ENCODE peak calls at places on chromosome 18, in nine cellular contexts. V, Z, X, N, W, K, E, P and T are unnamed samples.

GRCh38 chr18:22194151-22194598 is 24.8 kb downstream of the GATA6 start:
- DNase-seq in X (no peak), W (no peak), V (no peak), E (no peak), K (no peak), Z (no peak), P (no peak), N (no peak), T (no peak)

GRCh38 chr18:50127516-50128229 is 67.3 kb downstream of the MYO5B start:
- DNase-seq in E (no peak), W (no peak), X (no peak), V (no peak), N (no peak), P (peak; percentile 18), Z (no peak), K (no peak), T (no peak)

GRCh38 chr18:3620146-3621119 is 170.5 kb downstream of the TGIF1 start:
- DNase-seq in V (no peak), P (no peak), K (no peak), N (no peak), E (no peak), Z (no peak), X (no peak), W (no peak), T (no peak)

GRCh38 chr18:7000484-7001096 is 117.0 kb downstream of the LAMA1 start:
- DNase-seq in E (no peak), N (no peak), P (no peak), X (no peak), V (no peak), Z (no peak), K (no peak), W (no peak), T (no peak)

GRCh38 chr18:64103979-64104378 is 44.9 kb downstream of the LINC00305 start:
- DNase-seq in X (no peak), P (no peak), K (no peak), V (no peak), Z (no peak), E (no peak), W (no peak), N (no peak), T (no peak)

GRCh38 chr18:78138993-78139496 is 840.6 kb upstream of the SALL3 start:
- DNase-seq in W (no peak), V (no peak), Z (no peak), P (no peak), E (no peak), X (peak; percentile 46), K (no peak), N (no peak), T (no peak)

GRCh38 chr18:48605408-48605845 is 66.6 kb downstream of the CTIF start:
- DNase-seq in N (no peak), P (peak; percentile 43), E (no peak), W (no peak), X (no peak), Z (no peak), K (no peak), V (no peak), T (no peak)

GRCh38 chr18:68172842-68173549 is 541.9 kb downstream of the TMX3 start:
- DNase-seq in Z (no peak), X (no peak), W (no peak), N (no peak), E (no peak), P (no peak), V (no peak), K (no peak), T (no peak)

GRCh38 chr18:49691177-49691608 is 122.1 kb downstream of the ACAA2 start:
- DNase-seq in P (peak; percentile 99), X (no peak), E (peak; percentile 81), Z (no peak), N (no peak), W (no peak), K (no peak), V (no peak), T (no peak)

GRCh38 chr18:57446322-57446721 is 11.1 kb downstream of the ONECUT2 start:
- DNase-seq in K (no peak), X (peak; percentile 43), N (no peak), W (no peak), E (no peak), P (no peak), V (no peak), Z (no peak), T (no peak)

GRCh38 chr18:73839441-73839840 is 308.2 kb downstream of the FBXO15 start:
- DNase-seq in E (no peak), X (no peak), W (no peak), V (no peak), Z (no peak), K (no peak), N (no peak), P (no peak), T (no peak)

GRCh38 chr18:21955757-21956652 is 213.4 kb upstream of the GATA6 start:
- DNase-seq in W (peak; percentile 65), E (no peak), P (peak; percentile 39), Z (peak; percentile 58), N (no peak), X (peak; percentile 62), K (peak; percentile 69), V (peak; percentile 69), T (peak; percentile 79)

GRCh38 chr18:23825978-23826405 is 136.7 kb downstream of the LAMA3 start:
- DNase-seq in W (no peak), Z (no peak), E (no peak), N (peak; percentile 34), V (no peak), X (peak; percentile 77), K (no peak), P (peak; percentile 91), T (no peak)

GRCh38 chr18:79912994-79913831 is 38.2 kb downstream of the SLC66A2 start:
- DNase-seq in X (peak; percentile 46), N (no peak), K (no peak), E (no peak), Z (no peak), W (no peak), V (no peak), P (no peak), T (peak; percentile 64)

GRCh38 chr18:2706903-2707302 is 51.4 kb downstream of the SMCHD1 start:
- DNase-seq in W (no peak), P (no peak), Z (no peak), E (no peak), X (no peak), K (no peak), N (no peak), V (no peak), T (no peak)

GRCh38 chr18:3321133-3321812 is 59.3 kb downstream of the MYL12B start:
- DNase-seq in K (no peak), Z (no peak), P (peak; percentile 97), W (no peak), N (no peak), E (peak; percentile 21), X (no peak), V (no peak), T (no peak)

GRCh38 chr18:48826271-48826670 is 124.5 kb downstream of the SMAD7 start:
- DNase-seq in E (no peak), K (no peak), V (no peak), N (no peak), P (no peak), W (no peak), Z (no peak), X (no peak), T (peak; percentile 59)

GRCh38 chr18:9947248-9947647 is 33.4 kb downstream of the VAPA start:
- DNase-seq in P (no peak), W (no peak), E (no peak), X (no peak), N (no peak), Z (no peak), V (no peak), K (no peak), T (no peak)

GRCh38 chr18:11237066-11237465 is 87.7 kb upstream of the PIEZO2 start:
- DNase-seq in K (no peak), N (no peak), V (no peak), Z (no peak), X (no peak), P (no peak), W (no peak), E (no peak), T (no peak)

GRCh38 chr18:33034212-33034611 is 261.4 kb upstream of the KLHL14 start:
- DNase-seq in Z (no peak), X (no peak), K (no peak), V (no peak), E (no peak), W (no peak), N (no peak), P (no peak), T (no peak)

GRCh38 chr18:33833847-33834246 is 255.8 kb downstream of the ASXL3 start:
- DNase-seq in X (no peak), K (no peak), E (no peak), W (no peak), N (no peak), V (no peak), P (no peak), Z (no peak), T (no peak)

GRCh38 chr18:39622431-39622830 is 2056.8 kb upstream of the CELF4 start:
- DNase-seq in V (no peak), P (peak; percentile 44), K (no peak), E (no peak), Z (no peak), W (no peak), N (no peak), X (no peak), T (no peak)

GRCh38 chr18:70207181-70207580 is 1.7 kb upstream of the RTTN start:
- DNase-seq in Z (no peak), E (no peak), V (no peak), K (no peak), N (no peak), W (no peak), P (no peak), X (no peak), T (no peak)

GRCh38 chr18:63997606-63998005 is 27.7 kb downstream of the SERPINB8 start:
- DNase-seq in X (no peak), V (no peak), K (no peak), P (peak; percentile 36), N (no peak), W (no peak), E (no peak), Z (no peak), T (no peak)

GRCh38 chr18:26488417-26489009 is 59.8 kb downstream of the KCTD1 start:
- DNase-seq in Z (no peak), X (no peak), W (no peak), E (no peak), N (no peak), P (no peak), V (no peak), K (no peak), T (no peak)

GRCh38 chr18:2814928-2815327 is 31.9 kb upstream of the EMILIN2 start:
- DNase-seq in N (no peak), W (no peak), E (no peak), V (no peak), K (no peak), X (no peak), Z (no peak), P (no peak), T (no peak)

GRCh38 chr18:9455718-9456511 is 19.4 kb upstream of the RALBP1 start:
- DNase-seq in K (no peak), V (no peak), W (no peak), Z (no peak), P (no peak), X (no peak), E (no peak), N (no peak), T (no peak)

GRCh38 chr18:59918320-59918755 is 18.5 kb downstream of the PMAIP1 start:
- DNase-seq in Z (no peak), E (no peak), N (no peak), P (peak; percentile 92), K (no peak), X (no peak), W (no peak), V (no peak), T (no peak)

GRCh38 chr18:6714027-6714426 is 15.5 kb upstream of the ARHGAP28 start:
- DNase-seq in K (no peak), E (no peak), P (no peak), W (no peak), Z (no peak), X (no peak), V (no peak), N (no peak), T (no peak)

GRCh38 chr18:41354151-41354550 is 600.9 kb upstream of the PIK3C3 start:
- DNase-seq in E (no peak), K (no peak), N (no peak), W (no peak), X (no peak), V (no peak), Z (no peak), P (no peak), T (no peak)

GRCh38 chr18:1659190-1659589 is 754.5 kb downstream of the ADCYAP1 start:
- DNase-seq in V (no peak), W (no peak), X (no peak), E (no peak), N (no peak), Z (no peak), P (no peak), K (no peak), T (no peak)